ENCODE peak calls at places on chromosomes 6 and 20, in four cellular contexts. C, Z, A and H are unnamed samples.
A peak's percentile ranks its signal among the peaks of the same experiment; 100 is the strongest.

GRCh38 chr20:32829291-32830005 is 9.7 kb downstream of the MAPRE1 start:
- DNase-seq in C (no peak), A (no peak), Z (no peak), H (no peak)

GRCh38 chr6:112466378-112467151 is 119.4 kb downstream of the RFPL4B start:
- DNase-seq in A (no peak), Z (no peak), C (no peak), H (no peak)

GRCh38 chr6:79117752-79118151 is 39.7 kb upstream of the PHIP start:
- DNase-seq in C (no peak), Z (no peak), A (no peak), H (no peak)

GRCh38 chr6:122077603-122078002 is 321.8 kb upstream of the HSF2 start:
- DNase-seq in A (no peak), C (no peak), Z (no peak), H (no peak)

GRCh38 chr6:131257104-131257503 is 121.8 kb downstream of the AKAP7 start:
- DNase-seq in A (no peak), C (no peak), Z (no peak), H (no peak)

GRCh38 chr6:131937703-131938631 is 13.2 kb downstream of the CCN2 start:
- DNase-seq in Z (no peak), A (peak; percentile 100), C (no peak), H (no peak)

GRCh38 chr6:135465307-135465706 is 32.2 kb downstream of the AHI1 start:
- DNase-seq in Z (no peak), C (no peak), A (no peak), H (no peak)

GRCh38 chr20:443223-443793 is 19.0 kb downstream of the TBC1D20 start:
- DNase-seq in C (no peak), A (no peak), Z (no peak), H (no peak)

GRCh38 chr20:57124800-57125399 is 141.5 kb downstream of the BMP7 start:
- DNase-seq in Z (peak; percentile 2), C (no peak), A (no peak), H (no peak)

GRCh38 chr6:92428443-92428842 is 990.9 kb downstream of the EPHA7 start:
- DNase-seq in A (no peak), Z (no peak), C (no peak), H (no peak)

GRCh38 chr20:37729452-37729851 is 35.6 kb downstream of the CTNNBL1 start:
- DNase-seq in Z (no peak), A (no peak), C (no peak), H (peak; percentile 45)

GRCh38 chr6:138772596-138773176 is 883 bp upstream of the CCDC28A start:
- DNase-seq in A (no peak), Z (no peak), C (peak; percentile 27), H (peak; percentile 13)

GRCh38 chr20:59153355-59153681 is 10.3 kb upstream of the ZNF831 start:
- DNase-seq in Z (no peak), A (no peak), C (no peak), H (no peak)

GRCh38 chr6:18410412-18410811 is 23.3 kb downstream of the RNF144B start:
- DNase-seq in A (no peak), C (no peak), Z (no peak), H (no peak)

GRCh38 chr6:158361961-158362634 is 49.8 kb downstream of the TULP4 start:
- DNase-seq in Z (no peak), C (no peak), A (no peak), H (no peak)

GRCh38 chr6:111184827-111185567 is 97.7 kb downstream of the SLC16A10 start:
- DNase-seq in Z (no peak), A (no peak), C (no peak), H (no peak)

GRCh38 chr20:34250005-34250404 is 8.8 kb downstream of the ASIP start:
- DNase-seq in Z (no peak), A (no peak), C (no peak), H (no peak)

GRCh38 chr6:28982476-28983266 is 22.4 kb downstream of the ZNF311 start:
- DNase-seq in Z (peak; percentile 11), A (peak; percentile 87), C (peak; percentile 76), H (peak; percentile 29)

GRCh38 chr20:46117704-46118467 is at the start of gene CD40:
- DNase-seq in A (peak; percentile 71), C (peak; percentile 95), Z (peak; percentile 76), H (peak; percentile 89)

GRCh38 chr20:8454137-8454712 is 322.2 kb downstream of the PLCB1 start:
- DNase-seq in A (peak; percentile 65), C (no peak), Z (peak; percentile 17), H (peak; percentile 50)

GRCh38 chr20:55424446-55424845 is 580.9 kb downstream of the CBLN4 start:
- DNase-seq in A (no peak), C (no peak), Z (no peak), H (no peak)

GRCh38 chr20:44038681-44039123 is 124.0 kb downstream of the TOX2 start:
- DNase-seq in C (no peak), Z (no peak), A (no peak), H (no peak)

GRCh38 chr6:9543649-9544048 is 871.2 kb downstream of the TFAP2A start:
- DNase-seq in A (no peak), C (no peak), Z (no peak), H (no peak)

GRCh38 chr6:146429831-146430230 is 113.8 kb upstream of the RAB32 start:
- DNase-seq in A (no peak), C (no peak), Z (no peak), H (no peak)

GRCh38 chr6:15539722-15540270 is 123.0 kb downstream of the DTNBP1 start:
- DNase-seq in Z (no peak), A (no peak), C (no peak), H (no peak)

GRCh38 chr6:6002005-6002808 is 4.5 kb downstream of the NRN1 start:
- DNase-seq in C (no peak), Z (no peak), A (no peak), H (no peak)

GRCh38 chr20:25984933-25985332 is 288.3 kb upstream of the ZNF337 start:
- DNase-seq in Z (no peak), C (peak; percentile 25), A (no peak), H (no peak)

GRCh38 chr6:25769983-25770382 is 15.4 kb downstream of the SLC17A4 start:
- DNase-seq in Z (no peak), C (no peak), A (no peak), H (no peak)

GRCh38 chr6:83221886-83222479 is 28.8 kb downstream of the RWDD2A start:
- DNase-seq in C (peak; percentile 21), Z (no peak), A (peak; percentile 34), H (peak; percentile 9)

DNA sequence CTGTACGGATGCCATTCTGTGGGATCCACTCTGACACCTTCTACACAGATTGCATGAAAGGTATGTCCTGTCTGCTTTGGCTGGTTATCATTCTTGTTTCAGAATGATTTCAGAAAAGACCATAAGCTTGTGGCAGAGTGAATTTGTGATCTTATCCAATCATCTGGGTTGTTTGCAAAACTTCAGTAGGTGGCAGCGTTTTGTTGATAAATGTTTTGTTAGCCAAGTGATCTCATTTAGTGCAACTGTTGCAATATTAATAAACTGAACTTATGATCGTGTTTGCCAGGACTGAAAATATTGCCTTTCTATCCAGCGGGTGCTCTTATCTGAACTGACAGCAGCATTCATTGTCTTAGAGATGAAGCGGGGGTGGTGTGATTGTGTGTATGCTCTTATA is 613.2 kb upstream of the NOX3 start:
- DNase-seq in A (no peak), Z (no peak), C (no peak), H (no peak)
- TF ChIP-seq BHLHE40 in A (no peak), Z (no peak), C (no peak), H (no peak)

DNA sequence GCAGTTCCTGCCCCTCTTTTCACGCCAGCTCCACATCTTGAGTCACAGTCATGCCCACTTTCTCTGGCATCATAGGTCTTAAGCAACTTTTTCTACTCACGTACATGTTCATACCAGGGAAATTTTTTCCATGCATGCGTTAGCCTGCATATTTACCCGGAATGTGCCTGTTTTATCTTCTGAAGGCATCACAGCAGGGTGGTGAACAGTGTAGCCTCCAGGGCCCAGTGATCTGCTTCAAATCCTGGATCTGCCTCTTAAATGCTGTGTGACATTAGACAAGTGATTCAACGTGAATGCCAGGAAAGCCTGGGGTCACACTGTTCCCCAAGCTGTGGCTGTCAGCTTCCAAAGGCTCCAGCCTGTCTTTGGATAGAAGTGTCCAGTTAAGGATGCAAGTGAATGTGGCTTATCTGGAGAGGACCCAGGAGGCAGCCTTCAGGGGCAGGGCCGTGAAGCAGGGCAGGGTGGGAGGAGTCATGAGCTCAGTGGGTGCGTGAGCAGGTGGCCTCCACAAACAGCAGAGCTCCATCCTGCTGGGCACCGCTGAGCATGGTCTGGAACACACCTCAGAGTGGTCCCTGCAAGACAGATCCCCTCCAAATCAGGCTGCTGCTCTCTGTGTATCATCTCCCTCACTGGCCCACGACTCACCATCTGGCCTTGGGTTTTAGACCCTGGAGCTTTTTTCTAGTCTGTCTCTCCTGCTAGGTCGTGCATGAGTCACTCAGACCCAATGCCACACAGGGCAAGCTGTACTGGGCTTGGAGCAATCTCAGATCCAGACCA is 30.4 kb upstream of the CD93 start:
- DNase-seq in Z (no peak), A (peak; percentile 25), C (no peak), H (no peak)
- TF ChIP-seq FOXM1 in Z (no peak), A (no peak), C (no peak), H (no peak)

GRCh38 chr6:69729870-69730449 is 66.8 kb downstream of the LMBRD1 start:
- DNase-seq in Z (no peak), C (no peak), A (no peak), H (no peak)
- TF ChIP-seq BHLHE40 in Z (no peak), C (no peak), A (no peak), H (no peak)

DNA sequence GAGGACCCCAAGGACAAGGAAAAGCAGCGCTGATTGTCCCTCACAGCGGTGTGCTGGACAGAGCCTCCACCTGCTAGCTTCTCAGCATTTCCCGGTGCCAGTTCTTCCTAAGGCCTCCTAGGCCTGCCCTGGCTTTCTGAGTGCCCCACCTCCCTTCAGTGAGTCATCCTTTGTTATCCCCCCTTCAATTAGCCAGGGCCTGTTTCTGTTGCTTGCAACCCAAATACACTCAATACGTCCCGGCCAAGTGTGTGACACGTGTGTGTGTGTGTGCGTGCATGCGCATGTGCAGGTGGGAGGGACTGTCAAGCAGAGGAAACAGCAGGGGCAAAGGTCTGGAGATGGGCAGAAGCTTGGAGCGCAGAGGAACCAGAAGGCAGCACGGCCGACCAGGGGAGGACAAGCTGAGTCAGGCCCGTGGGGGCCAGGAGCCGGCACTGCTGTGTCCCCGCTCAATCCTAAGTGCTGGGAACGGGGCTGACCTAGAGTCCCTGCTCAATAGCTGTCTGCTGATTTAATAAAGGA is 159.8 kb downstream of the PREX1 start:
- DNase-seq in A (peak; percentile 46), Z (no peak), C (no peak), H (no peak)
- TF ChIP-seq FOXM1 in A (no peak), Z (no peak), C (no peak), H (no peak)

GRCh38 chr6:84522135-84522535 is 242.3 kb downstream of the TBX18 start:
- DNase-seq in C (no peak), Z (no peak), A (no peak), H (no peak)
- TF ChIP-seq BHLHE40 in C (no peak), Z (no peak), A (no peak), H (no peak)